ENCODE peak calls at places on chromosome 7, in eight cellular contexts. Q is CD8-positive, alpha-beta T cell; I is choroid plexus epithelial cell; A is OCI-LY7; O is type B pancreatic cell; S is nephron progenitor cell; W is epithelial cell of esophagus; U is endothelial cell. M is an unnamed sample.

GRCh38 chr7:102193806-102194205 is 92.9 kb upstream of the SH2B2 start:
- DNase-seq in Q (no peak), I (peak; percentile 64), A (no peak), O (no peak), S (no peak), W (no peak), U (no peak), M (no peak)

GRCh38 chr7:82017334-82017943 is 247.6 kb upstream of the HGF start:
- DNase-seq in Q (no peak), I (peak; percentile 65), A (peak; percentile 19), O (no peak), S (no peak), W (peak; percentile 49), U (no peak), M (no peak)

GRCh38 chr7:50851891-50852290 is 69.2 kb upstream of the GRB10 start:
- DNase-seq in Q (no peak), I (no peak), A (no peak), O (peak; percentile 37), S (no peak), W (no peak), U (no peak), M (no peak)

GRCh38 chr7:144812379-144813283 is 23.2 kb downstream of the TPK1 start:
- DNase-seq in Q (peak; percentile 42), I (no peak), A (peak; percentile 68), O (no peak), S (no peak), W (no peak), U (no peak), M (no peak)

GRCh38 chr7:123846217-123846891 is 1.4 kb downstream of the HYAL4 start:
- DNase-seq in Q (no peak), I (peak; percentile 71), A (no peak), O (no peak), S (no peak), W (peak; percentile 75), U (peak; percentile 26), M (no peak)

GRCh38 chr7:15937571-15937970 is 251.1 kb upstream of the MEOX2 start:
- DNase-seq in Q (no peak), I (peak; percentile 31), A (no peak), O (no peak), S (no peak), W (no peak), U (no peak), M (no peak)

GRCh38 chr7:832292-832967 is at the start of gene SUN1:
- DNase-seq in Q (peak; percentile 78), I (peak; percentile 90), A (no peak), O (no peak), S (no peak), W (peak; percentile 99), U (peak; percentile 61), M (no peak)

GRCh38 chr7:105934577-105935185 is 28.4 kb upstream of the CDHR3 start:
- DNase-seq in Q (no peak), I (peak; percentile 84), A (peak; percentile 55), O (no peak), S (peak; percentile 9), W (no peak), U (peak; percentile 27), M (no peak)

GRCh38 chr7:40714338-40715052 is 579.7 kb downstream of the SUGCT start:
- DNase-seq in Q (no peak), I (no peak), A (no peak), O (no peak), S (no peak), W (no peak), U (no peak), M (no peak)

GRCh38 chr7:144670251-144670650 is 165.6 kb downstream of the TPK1 start:
- DNase-seq in Q (no peak), I (peak; percentile 67), A (peak; percentile 5), O (no peak), S (no peak), W (peak; percentile 67), U (no peak), M (no peak)

GRCh38 chr7:156680281-156680680 is 39.7 kb downstream of the RNF32 start:
- DNase-seq in Q (no peak), I (peak; percentile 53), A (no peak), O (no peak), S (no peak), W (no peak), U (no peak), M (no peak)

GRCh38 chr7:156881676-156882075 is 11.3 kb downstream of the LMBR1 start:
- DNase-seq in Q (no peak), I (no peak), A (no peak), O (no peak), S (no peak), W (no peak), U (no peak), M (no peak)

GRCh38 chr7:71613316-71613715 is 481.4 kb downstream of the GALNT17 start:
- DNase-seq in Q (no peak), I (peak; percentile 61), A (no peak), O (no peak), S (no peak), W (no peak), U (no peak), M (no peak)

GRCh38 chr7:104124469-104124868 is 83.3 kb downstream of the ORC5 start:
- DNase-seq in Q (no peak), I (no peak), A (no peak), O (no peak), S (no peak), W (no peak), U (no peak), M (no peak)

GRCh38 chr7:96548664-96549063 is 161.0 kb downstream of the SEM1 start:
- DNase-seq in Q (no peak), I (no peak), A (no peak), O (no peak), S (no peak), W (peak; percentile 98), U (no peak), M (no peak)

GRCh38 chr7:79293655-79294142 is 159.8 kb downstream of the MAGI2 start:
- DNase-seq in Q (no peak), I (peak; percentile 67), A (no peak), O (no peak), S (no peak), W (peak; percentile 91), U (no peak), M (no peak)

GRCh38 chr7:15914611-15915010 is 228.1 kb upstream of the MEOX2 start:
- DNase-seq in Q (no peak), I (no peak), A (no peak), O (no peak), S (no peak), W (no peak), U (no peak), M (no peak)

GRCh38 chr7:47893238-47893637 is 55.0 kb downstream of the PKD1L1 start:
- DNase-seq in Q (no peak), I (no peak), A (peak; percentile 31), O (peak; percentile 56), S (peak; percentile 42), W (no peak), U (peak; percentile 55), M (no peak)
- TF ChIP-seq CTCF in Q (no peak), I (peak; percentile 40), A (peak; percentile 72), O (peak; percentile 68), S (peak; percentile 44), W (peak; percentile 15), U (peak; percentile 54), M (peak; percentile 39)

GRCh38 chr7:48426331-48426965 is 255.2 kb downstream of the ABCA13 start:
- DNase-seq in Q (no peak), I (no peak), A (no peak), O (no peak), S (no peak), W (no peak), U (no peak), M (no peak)

GRCh38 chr7:48421357-48421756 is 250.1 kb downstream of the ABCA13 start:
- DNase-seq in Q (no peak), I (peak; percentile 66), A (no peak), O (no peak), S (no peak), W (no peak), U (no peak), M (no peak)

GRCh38 chr7:48426966-48427555 is 255.8 kb downstream of the ABCA13 start:
- DNase-seq in Q (no peak), I (peak; percentile 68), A (peak; percentile 20), O (no peak), S (no peak), W (peak; percentile 80), U (no peak), M (no peak)

GRCh38 chr7:48427671-48428070 is 256.4 kb downstream of the ABCA13 start:
- DNase-seq in Q (no peak), I (no peak), A (peak; percentile 7), O (no peak), S (no peak), W (peak; percentile 64), U (no peak), M (no peak)

GRCh38 chr7:48424731-48425130 is 253.5 kb downstream of the ABCA13 start:
- DNase-seq in Q (no peak), I (peak; percentile 56), A (peak; percentile 57), O (no peak), S (peak; percentile 15), W (peak; percentile 67), U (peak; percentile 12), M (no peak)
- TF ChIP-seq CTCF in Q (no peak), I (peak; percentile 62), A (peak; percentile 81), O (peak; percentile 70), S (peak; percentile 59), W (peak; percentile 91), U (peak; percentile 28), M (no peak)

DNA sequence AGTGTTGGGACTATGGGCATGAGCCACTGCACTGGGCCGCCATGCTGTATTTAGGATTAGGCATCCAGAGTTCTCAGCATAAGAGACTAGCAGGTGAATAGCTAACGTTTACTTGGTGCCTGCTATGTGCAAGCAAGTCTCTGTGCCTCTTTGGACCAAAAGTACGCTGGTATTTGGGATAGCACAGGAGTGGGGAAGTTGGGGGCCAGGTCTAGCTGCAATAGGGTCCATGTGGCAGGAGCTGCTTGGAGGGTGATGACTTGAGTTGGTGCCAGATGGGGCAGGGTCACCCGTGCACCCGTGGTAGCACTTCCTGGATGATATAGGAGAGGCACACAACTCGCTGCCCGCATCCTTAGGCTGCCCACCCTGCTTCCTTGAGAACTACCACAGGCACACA is 22.4 kb downstream of the NACAD start:
- DNase-seq in Q (no peak), I (no peak), A (no peak), O (no peak), S (no peak), W (no peak), U (no peak), M (no peak)
- TF ChIP-seq CTCF in Q (no peak), I (no peak), A (no peak), O (no peak), S (no peak), W (no peak), U (no peak), M (no peak)

GRCh38 chr7:151704284-151704968 is 172.5 kb downstream of the PRKAG2 start:
- DNase-seq in Q (no peak), I (no peak), A (no peak), O (no peak), S (no peak), W (no peak), U (no peak), M (no peak)

GRCh38 chr7:151706568-151707469 is 170.1 kb downstream of the PRKAG2 start:
- DNase-seq in Q (no peak), I (peak; percentile 59), A (no peak), O (no peak), S (no peak), W (no peak), U (no peak), M (no peak)

GRCh38 chr7:151704969-151705743 is 171.8 kb downstream of the PRKAG2 start:
- DNase-seq in Q (no peak), I (no peak), A (no peak), O (no peak), S (peak; percentile 39), W (no peak), U (no peak), M (no peak)

GRCh38 chr7:151707757-151708156 is 169.2 kb downstream of the PRKAG2 start:
- DNase-seq in Q (no peak), I (no peak), A (no peak), O (no peak), S (no peak), W (no peak), U (no peak), M (no peak)

GRCh38 chr7:151705744-151706567 is 171.0 kb downstream of the PRKAG2 start:
- DNase-seq in Q (no peak), I (peak; percentile 76), A (peak; percentile 20), O (no peak), S (peak; percentile 45), W (peak; percentile 80), U (peak; percentile 52), M (no peak)
- TF ChIP-seq CTCF in Q (no peak), I (peak; percentile 75), A (peak; percentile 75), O (peak; percentile 68), S (peak; percentile 45), W (peak; percentile 49), U (peak; percentile 35), M (peak; percentile 35)

M was measured in mesothelial cell of epicardium.